ENCODE peak calls at places on chromosomes 2 and 18, in seven cellular contexts. F is T-helper 17 cell; W is A673; P is progenitor cell of endocrine pancreas; R is activated CD8-positive, alpha-beta memory T cell treated with anti-CD3 and anti-CD28 coated beads, Interleukin-2, amount 50 U/mL, for 48 hours; C is CD4-positive, alpha-beta T cell; N is left ventricle myocardium superior. O is an unnamed sample.
A peak's percentile ranks its signal among the peaks of the same experiment; 100 is the strongest.

GRCh38 chr2:15934291-15934945 is 5.9 kb upstream of the MYCN start:
- DNase-seq in W (no peak), N (no peak), C (no peak), F (no peak), P (no peak), R (no peak), O (no peak)

GRCh38 chr2:189657867-189658266 is 3.4 kb upstream of the ASNSD1 start:
- DNase-seq in R (no peak), C (peak; percentile 45), F (no peak), W (no peak), N (peak; percentile 43), P (no peak), O (no peak)

GRCh38 chr2:163877316-163877715 is 141.5 kb upstream of the FIGN start:
- DNase-seq in N (no peak), R (no peak), W (no peak), F (no peak), C (no peak), P (no peak), O (no peak)

GRCh38 chr2:99597616-99598015 is 107.8 kb upstream of the REV1 start:
- DNase-seq in F (no peak), N (no peak), P (no peak), C (no peak), W (no peak), R (no peak), O (no peak)

GRCh38 chr2:160970052-160970846 is 190.0 kb upstream of the TANK start:
- DNase-seq in C (no peak), N (no peak), F (no peak), R (no peak), W (peak; percentile 84), P (no peak), O (peak; percentile 77)

GRCh38 chr2:163465440-163465839 is 270.4 kb downstream of the FIGN start:
- DNase-seq in C (no peak), N (no peak), R (no peak), F (no peak), W (no peak), P (no peak), O (no peak)

GRCh38 chr2:132633635-132634034 is 36.4 kb downstream of the LYPD1 start:
- DNase-seq in R (no peak), N (no peak), W (no peak), C (no peak), F (no peak), P (no peak), O (no peak)

GRCh38 chr2:180971811-180972210 is 8.6 kb upstream of the UBE2E3 start:
- DNase-seq in F (no peak), C (no peak), R (no peak), P (no peak), W (no peak), N (no peak), O (no peak)

GRCh38 chr18:77133920-77134496 is 1.4 kb upstream of the MBP start:
- DNase-seq in N (peak; percentile 77), R (peak; percentile 55), W (no peak), P (no peak), C (no peak), F (no peak), O (no peak)

GRCh38 chr2:19363474-19363778 is 5.0 kb upstream of the OSR1 start:
- DNase-seq in W (no peak), F (no peak), R (no peak), P (no peak), C (no peak), N (peak; percentile 36), O (no peak)

GRCh38 chr2:176129825-176130152 is 284 bp downstream of the HOXD8 start:
- DNase-seq in P (no peak), C (no peak), R (peak; percentile 54), W (no peak), N (no peak), F (no peak), O (no peak)

GRCh38 chr18:58937913-58938312 is 73.2 kb downstream of the ZNF532 start:
- DNase-seq in F (no peak), R (no peak), W (no peak), N (no peak), C (no peak), P (no peak), O (no peak)

GRCh38 chr2:179106342-179107178 is 56.6 kb upstream of the CCDC141 start:
- DNase-seq in W (peak; percentile 89), N (no peak), F (no peak), C (no peak), P (no peak), R (no peak), O (peak; percentile 94)

GRCh38 chr2:44753552-44754285 is 187.8 kb upstream of the SIX3 start:
- DNase-seq in R (peak; percentile 55), F (no peak), P (no peak), C (no peak), W (no peak), N (no peak), O (peak; percentile 33)

GRCh38 chr2:60465736-60466135 is 87.7 kb downstream of the BCL11A start:
- DNase-seq in N (no peak), C (no peak), F (no peak), W (no peak), R (no peak), P (no peak), O (no peak)

GRCh38 chr2:140586379-140586778 is 1544.4 kb downstream of the LRP1B start:
- DNase-seq in P (no peak), N (no peak), W (peak; percentile 55), R (no peak), C (no peak), F (no peak), O (no peak)

GRCh38 chr2:239186516-239186915 is 214.3 kb downstream of the HDAC4 start:
- DNase-seq in R (no peak), W (no peak), P (no peak), N (no peak), C (no peak), F (no peak), O (no peak)

GRCh38 chr2:157929871-157930667 is 53.9 kb upstream of the ACVR1 start:
- DNase-seq in P (no peak), W (no peak), N (no peak), R (no peak), F (no peak), C (no peak), O (no peak)

GRCh38 chr2:209766613-209767012 is 5.0 kb upstream of the UNC80 start:
- DNase-seq in W (no peak), N (no peak), R (no peak), C (no peak), F (no peak), P (no peak), O (no peak)

GRCh38 chr2:240465268-240465764 is 29.9 kb downstream of the GPC1 start:
- DNase-seq in F (peak; percentile 6), C (peak; percentile 29), R (no peak), W (no peak), P (no peak), N (peak; percentile 29), O (no peak)

GRCh38 chr2:128633501-128633900 is 314.8 kb upstream of the HS6ST1 start:
- DNase-seq in R (no peak), C (no peak), P (no peak), F (no peak), N (no peak), W (no peak), O (no peak)

GRCh38 chr18:37570336-37570930 is 4.8 kb upstream of the CELF4 start:
- DNase-seq in P (no peak), F (no peak), R (no peak), N (no peak), W (no peak), C (no peak), O (no peak)

GRCh38 chr2:142100967-142101366 is 29.8 kb downstream of the LRP1B start:
- DNase-seq in N (no peak), P (no peak), C (no peak), R (no peak), W (peak; percentile 28), F (no peak), O (no peak)

GRCh38 chr2:242098445-242099128 is 229.1 kb downstream of the RTP5 start:
- DNase-seq in W (no peak), C (no peak), P (no peak), R (no peak), F (no peak), N (no peak), O (no peak)

O was measured in HFF-Myc.